ENCODE peak calls at places on chromosomes 5 and 9, in four cellular contexts. V, S, Z and O are unnamed samples.
A peak's percentile ranks its signal among the peaks of the same experiment; 100 is the strongest.

GRCh38 chr9:93003552-93004407 is 54.7 kb upstream of the SUSD3 start:
- DNase-seq in V (peak; percentile 72), S (peak; percentile 62), Z (peak; percentile 78), O (peak; percentile 44)

GRCh38 chr9:99000480-99001395 is 57.0 kb downstream of the COL15A1 start:
- DNase-seq in V (peak; percentile 68), S (peak; percentile 51), Z (no peak), O (peak; percentile 52)

GRCh38 chr9:36322462-36322861 is 64.2 kb upstream of the GNE start:
- DNase-seq in V (no peak), S (no peak), Z (no peak), O (no peak)

GRCh38 chr9:123997665-123998277 is 13.8 kb upstream of the LHX2 start:
- DNase-seq in V (no peak), S (no peak), Z (no peak), O (no peak)

GRCh38 chr5:86880785-86881492 is 263.2 kb downstream of the COX7C start:
- DNase-seq in V (peak; percentile 96), S (peak; percentile 86), Z (no peak), O (peak; percentile 72)

GRCh38 chr9:136324501-136325300 is 2.6 kb upstream of the GPSM1 start:
- DNase-seq in V (no peak), S (no peak), Z (peak; percentile 35), O (no peak)

GRCh38 chr5:154176191-154176590 is 14.3 kb upstream of the GALNT10 start:
- DNase-seq in V (peak; percentile 28), S (peak; percentile 30), Z (no peak), O (peak; percentile 93)

GRCh38 chr9:133738039-133738805 is at the start of gene SARDH:
- DNase-seq in V (peak; percentile 25), S (peak; percentile 44), Z (peak; percentile 68), O (peak; percentile 32)

GRCh38 chr9:16013366-16013765 is 460.5 kb downstream of the CCDC171 start:
- DNase-seq in V (peak; percentile 49), S (no peak), Z (no peak), O (no peak)

GRCh38 chr9:84851935-84852585 is 182.5 kb downstream of the NTRK2 start:
- DNase-seq in V (peak; percentile 52), S (peak; percentile 3), Z (no peak), O (peak; percentile 87)

GRCh38 chr5:1883120-1883924 is 597 bp upstream of the IRX4 start:
- DNase-seq in V (peak; percentile 14), S (peak; percentile 35), Z (no peak), O (peak; percentile 0)

GRCh38 chr5:153081385-153081784 is 409.1 kb upstream of the GRIA1 start:
- DNase-seq in V (peak; percentile 8), S (no peak), Z (no peak), O (no peak)

GRCh38 chr5:101788797-101789196 is 507.3 kb downstream of the SLCO4C1 start:
- DNase-seq in V (no peak), S (no peak), Z (no peak), O (no peak)

GRCh38 chr9:68759981-68760673 is 55.1 kb downstream of the PIP5K1B start:
- DNase-seq in V (no peak), S (no peak), Z (no peak), O (no peak)

GRCh38 chr5:110354341-110354740 is 372.1 kb downstream of the TMEM232 start:
- DNase-seq in V (no peak), S (no peak), Z (no peak), O (no peak)

GRCh38 chr5:10140195-10140973 is 109.3 kb downstream of the ATPSCKMT start:
- DNase-seq in V (peak; percentile 58), S (no peak), Z (no peak), O (peak; percentile 56)

GRCh38 chr5:168434746-168435321 is 51.4 kb upstream of the RARS1 start:
- DNase-seq in V (no peak), S (no peak), Z (no peak), O (peak; percentile 26)

GRCh38 chr9:130908878-130909356 is 12.3 kb upstream of the QRFP start:
- DNase-seq in V (no peak), S (no peak), Z (no peak), O (no peak)

GRCh38 chr9:135416771-135417290 is 62.8 kb upstream of the PPP1R26 start:
- DNase-seq in V (no peak), S (no peak), Z (no peak), O (no peak)

GRCh38 chr5:33936004-33936380 is 194 bp upstream of the RXFP3 start:
- DNase-seq in V (peak; percentile 46), S (peak; percentile 78), Z (peak; percentile 48), O (peak; percentile 24)

GRCh38 chr5:35458824-35459207 is 158.8 kb upstream of the SPEF2 start:
- DNase-seq in V (no peak), S (peak; percentile 37), Z (no peak), O (no peak)

GRCh38 chr5:15827786-15828185 is 327.8 kb downstream of the FBXL7 start:
- DNase-seq in V (no peak), S (no peak), Z (no peak), O (no peak)

GRCh38 chr5:135498662-135498995 is 37.1 kb downstream of the NEUROG1 start:
- DNase-seq in V (peak; percentile 49), S (no peak), Z (no peak), O (no peak)

GRCh38 chr5:172188893-172189692 is 1.1 kb upstream of the STK10 start:
- DNase-seq in V (no peak), S (no peak), Z (peak; percentile 24), O (no peak)

GRCh38 chr9:83220737-83221136 is 157.8 kb upstream of the RASEF start:
- DNase-seq in V (peak; percentile 63), S (no peak), Z (no peak), O (no peak)

GRCh38 chr9:8365029-8365428 is 565.5 kb upstream of the DMAC1 start:
- DNase-seq in V (peak; percentile 1), S (no peak), Z (no peak), O (no peak)

GRCh38 chr5:116652196-116652729 is 77.6 kb upstream of the SEMA6A start:
- DNase-seq in V (no peak), S (peak; percentile 97), Z (peak; percentile 37), O (no peak)

GRCh38 chr5:94908889-94909480 is 290.5 kb downstream of the SLF1 start:
- DNase-seq in V (peak; percentile 69), S (peak; percentile 54), Z (no peak), O (no peak)

GRCh38 chr5:159017787-159018186 is 81.9 kb downstream of the EBF1 start:
- DNase-seq in V (peak; percentile 60), S (peak; percentile 87), Z (peak; percentile 79), O (peak; percentile 88)

GRCh38 chr5:39080597-39081204 is 6.5 kb upstream of the RICTOR start:
- DNase-seq in V (peak; percentile 67), S (peak; percentile 67), Z (peak; percentile 45), O (peak; percentile 15)

GRCh38 chr9:133715295-133715865 is 22.8 kb downstream of the SARDH start:
- DNase-seq in V (no peak), S (peak; percentile 65), Z (peak; percentile 66), O (no peak)

GRCh38 chr9:87431831-87432230 is 65.8 kb upstream of the DAPK1 start:
- DNase-seq in V (no peak), S (no peak), Z (no peak), O (no peak)

GRCh38 chr9:88661759-88662158 is 126.8 kb downstream of the NXNL2 start:
- DNase-seq in V (peak; percentile 42), S (peak; percentile 57), Z (no peak), O (no peak)

DNA sequence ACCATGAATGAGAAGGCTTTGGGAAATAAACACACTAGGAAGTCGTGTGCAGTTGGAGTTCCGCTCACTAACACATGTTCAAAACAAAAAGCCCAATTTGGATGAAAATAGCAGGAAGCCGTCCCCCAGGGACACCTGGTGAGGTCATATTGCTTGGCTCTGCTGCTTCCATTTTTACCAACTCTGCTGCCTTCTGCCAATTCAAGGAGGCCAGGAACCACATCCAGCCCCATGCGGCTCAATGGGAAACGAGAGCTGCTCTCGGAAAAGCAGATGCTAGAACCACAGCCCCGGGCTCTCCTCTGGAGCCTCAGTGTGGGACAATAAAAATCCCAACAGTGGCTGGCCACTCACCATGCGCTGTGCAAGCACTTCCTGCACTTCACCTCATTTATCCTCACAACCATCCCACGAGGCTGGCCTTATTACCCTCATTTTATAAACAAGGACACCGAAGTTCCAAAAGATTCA is 13.4 kb downstream of the ADAM19 start:
- DNase-seq in V (no peak), S (no peak), Z (no peak), O (peak; percentile 88)
- H3K4me3 ChIP-seq in V (no peak overlapping the region), S (no peak overlapping the region), Z (no peak overlapping the region), O (no peak overlapping the region)

DNA sequence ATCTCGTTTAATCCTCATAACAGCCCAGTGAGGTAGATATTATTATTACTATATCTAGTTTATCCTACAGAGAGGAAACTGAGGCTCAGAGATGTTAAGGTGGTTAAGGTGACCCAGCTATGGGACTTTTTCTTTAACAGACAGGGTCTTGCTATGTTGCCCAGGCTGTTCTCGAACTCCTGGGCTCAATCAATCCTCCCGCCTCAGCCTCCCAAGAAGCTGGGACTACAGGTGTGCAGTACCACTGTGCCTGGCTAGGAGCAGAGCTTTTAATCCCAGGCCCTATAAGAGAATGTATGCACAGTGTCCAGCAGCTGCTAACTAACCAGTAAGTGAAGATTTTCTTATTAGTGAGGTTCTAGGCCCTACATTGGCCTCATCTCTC is 62.4 kb downstream of the PCDH1 start:
- DNase-seq in V (no peak), S (no peak), Z (no peak), O (no peak)
- H3K27me3 ChIP-seq in V (no peaks in the 10 kb centered on the region), S (no peaks in the 10 kb centered on the region), Z (no peaks in the 10 kb centered on the region), O (peaks cover 11% of the 10 kb centered on the region)

GRCh38 chr5:141306630-141307029 is 2.8 kb upstream of the SLC25A2 start:
- DNase-seq in V (no peak), S (no peak), Z (no peak), O (no peak)
- H3K9me3 ChIP-seq in V (no peaks in the 10 kb centered on the region), S (peaks cover 20% of the 10 kb centered on the region), Z (no peaks in the 10 kb centered on the region), O (peaks cover 4% of the 10 kb centered on the region)

GRCh38 chr5:77843570-77844407 is 67.7 kb upstream of the TBCA start:
- DNase-seq in V (no peak), S (no peak), Z (no peak), O (no peak)
- H3K4me3 ChIP-seq in V (no peak overlapping the region), S (no peak overlapping the region), Z (peak overlapping the region; percentile 44), O (no peak overlapping the region)

DNA sequence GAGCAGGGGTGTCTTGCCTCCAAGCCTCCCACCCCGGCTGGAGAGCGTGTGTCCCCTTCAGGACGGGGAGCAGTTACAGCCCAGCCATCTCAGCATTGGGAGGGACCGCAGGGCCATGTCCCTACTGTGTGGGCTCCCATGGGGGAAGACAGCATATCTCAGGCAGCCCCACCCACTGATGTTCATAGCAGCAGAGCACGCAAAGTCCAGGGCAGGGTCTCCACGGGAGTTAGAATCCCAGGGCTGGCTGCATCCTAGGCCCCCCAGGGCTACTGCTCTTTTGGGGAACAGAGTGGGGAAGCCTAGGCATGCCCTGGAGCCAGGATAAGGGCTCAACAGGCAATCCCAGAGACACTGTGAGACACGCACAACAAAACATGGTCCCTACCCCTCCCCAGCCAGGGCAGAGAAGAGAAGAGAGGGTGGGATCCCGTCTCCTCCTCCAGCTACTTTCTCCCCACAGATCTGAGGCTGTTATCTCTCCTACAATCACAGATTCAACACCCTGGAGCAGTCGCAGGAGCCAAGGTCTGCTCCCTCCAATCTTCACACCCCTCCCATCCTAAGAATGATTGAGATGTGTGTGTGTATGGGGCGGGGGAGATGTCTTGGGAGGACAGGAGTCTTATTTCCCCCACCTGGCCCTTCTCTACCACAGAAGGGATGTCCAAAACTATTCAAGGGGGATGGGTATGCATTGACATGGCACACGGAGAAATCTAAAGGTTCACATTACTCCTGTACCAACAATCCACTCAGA is 3.4 kb downstream of the CNTFR start:
- DNase-seq in V (no peak), S (no peak), Z (no peak), O (no peak)
- H3K27me3 ChIP-seq in V (peaks cover 39% of the 10 kb centered on the region), S (peaks cover 37% of the 10 kb centered on the region), Z (no peaks in the 10 kb centered on the region), O (peaks cover 25% of the 10 kb centered on the region)